ENCODE peak calls at places on chromosomes 3 and 15, in nine cellular contexts. One of them, this sample, is unnamed.

GRCh38 chr3:140505256-140505655 is 172.6 kb upstream of the TRIM42 start:
- DNase-seq in activated T-helper 1 cell treated with anti-CD3 and anti-CD28 coated beads, Interleukin-2, amount 50 U/mL, for 16 hours: no peak
- DNase-seq in neural crest cell: peak
- DNase-seq in renal cortical epithelial cell: peak
- DNase-seq in mammary epithelial cell: peak
- DNase-seq in HT-29: no peak
- DNase-seq in stimulated activated CD8-positive, alpha-beta memory T cell treated with anti-CD3 and anti-CD28 coated beads, Interleukin-2, amount 100 ng/mL, for 48 hours: no peak
- DNase-seq in CD8-positive, alpha-beta memory T cell: no peak
- DNase-seq in WERI-Rb-1: no peak
- DNase-seq in this sample: no peak

GRCh38 chr3:178341636-178342035 is 194.6 kb upstream of the KCNMB2 start:
- DNase-seq in activated T-helper 1 cell treated with anti-CD3 and anti-CD28 coated beads, Interleukin-2, amount 50 U/mL, for 16 hours: no peak
- DNase-seq in neural crest cell: no peak
- DNase-seq in renal cortical epithelial cell: no peak
- DNase-seq in mammary epithelial cell: no peak
- DNase-seq in HT-29: no peak
- DNase-seq in stimulated activated CD8-positive, alpha-beta memory T cell treated with anti-CD3 and anti-CD28 coated beads, Interleukin-2, amount 100 ng/mL, for 48 hours: no peak
- DNase-seq in CD8-positive, alpha-beta memory T cell: no peak
- DNase-seq in WERI-Rb-1: no peak
- DNase-seq in this sample: no peak

GRCh38 chr15:29571728-29572454 is 250.4 kb downstream of the TJP1 start:
- DNase-seq in activated T-helper 1 cell treated with anti-CD3 and anti-CD28 coated beads, Interleukin-2, amount 50 U/mL, for 16 hours: no peak
- DNase-seq in neural crest cell: peak
- DNase-seq in renal cortical epithelial cell: peak
- DNase-seq in mammary epithelial cell: no peak
- DNase-seq in HT-29: peak
- DNase-seq in stimulated activated CD8-positive, alpha-beta memory T cell treated with anti-CD3 and anti-CD28 coated beads, Interleukin-2, amount 100 ng/mL, for 48 hours: no peak
- DNase-seq in CD8-positive, alpha-beta memory T cell: no peak
- DNase-seq in WERI-Rb-1: no peak
- DNase-seq in this sample: peak

GRCh38 chr3:134364061-134364935 is 9.9 kb downstream of the AMOTL2 start:
- DNase-seq in activated T-helper 1 cell treated with anti-CD3 and anti-CD28 coated beads, Interleukin-2, amount 50 U/mL, for 16 hours: no peak
- DNase-seq in neural crest cell: peak
- DNase-seq in renal cortical epithelial cell: peak
- DNase-seq in mammary epithelial cell: peak
- DNase-seq in HT-29: peak
- DNase-seq in stimulated activated CD8-positive, alpha-beta memory T cell treated with anti-CD3 and anti-CD28 coated beads, Interleukin-2, amount 100 ng/mL, for 48 hours: no peak
- DNase-seq in CD8-positive, alpha-beta memory T cell: peak
- DNase-seq in WERI-Rb-1: peak
- DNase-seq in this sample: peak

GRCh38 chr3:49015765-49016164 is 2.6 kb downstream of the DALRD3 start:
- DNase-seq in activated T-helper 1 cell treated with anti-CD3 and anti-CD28 coated beads, Interleukin-2, amount 50 U/mL, for 16 hours: no peak
- DNase-seq in neural crest cell: no peak
- DNase-seq in renal cortical epithelial cell: no peak
- DNase-seq in mammary epithelial cell: no peak
- DNase-seq in HT-29: no peak
- DNase-seq in stimulated activated CD8-positive, alpha-beta memory T cell treated with anti-CD3 and anti-CD28 coated beads, Interleukin-2, amount 100 ng/mL, for 48 hours: no peak
- DNase-seq in CD8-positive, alpha-beta memory T cell: no peak
- DNase-seq in WERI-Rb-1: no peak
- DNase-seq in this sample: no peak

GRCh38 chr3:119376758-119377157 is 82.6 kb downstream of the ARHGAP31 start:
- DNase-seq in activated T-helper 1 cell treated with anti-CD3 and anti-CD28 coated beads, Interleukin-2, amount 50 U/mL, for 16 hours: no peak
- DNase-seq in neural crest cell: no peak
- DNase-seq in renal cortical epithelial cell: no peak
- DNase-seq in mammary epithelial cell: no peak
- DNase-seq in HT-29: no peak
- DNase-seq in stimulated activated CD8-positive, alpha-beta memory T cell treated with anti-CD3 and anti-CD28 coated beads, Interleukin-2, amount 100 ng/mL, for 48 hours: no peak
- DNase-seq in CD8-positive, alpha-beta memory T cell: no peak
- DNase-seq in WERI-Rb-1: no peak
- DNase-seq in this sample: no peak

GRCh38 chr3:146542968-146543367 is 1.4 kb downstream of the PLSCR1 start:
- DNase-seq in activated T-helper 1 cell treated with anti-CD3 and anti-CD28 coated beads, Interleukin-2, amount 50 U/mL, for 16 hours: no peak
- DNase-seq in neural crest cell: no peak
- DNase-seq in renal cortical epithelial cell: peak
- DNase-seq in mammary epithelial cell: no peak
- DNase-seq in HT-29: no peak
- DNase-seq in stimulated activated CD8-positive, alpha-beta memory T cell treated with anti-CD3 and anti-CD28 coated beads, Interleukin-2, amount 100 ng/mL, for 48 hours: no peak
- DNase-seq in CD8-positive, alpha-beta memory T cell: no peak
- DNase-seq in WERI-Rb-1: no peak
- DNase-seq in this sample: no peak

GRCh38 chr15:100101389-100102089 is 240.2 kb downstream of the ADAMTS17 start:
- DNase-seq in activated T-helper 1 cell treated with anti-CD3 and anti-CD28 coated beads, Interleukin-2, amount 50 U/mL, for 16 hours: no peak
- DNase-seq in neural crest cell: no peak
- DNase-seq in renal cortical epithelial cell: no peak
- DNase-seq in mammary epithelial cell: no peak
- DNase-seq in HT-29: no peak
- DNase-seq in stimulated activated CD8-positive, alpha-beta memory T cell treated with anti-CD3 and anti-CD28 coated beads, Interleukin-2, amount 100 ng/mL, for 48 hours: no peak
- DNase-seq in CD8-positive, alpha-beta memory T cell: no peak
- DNase-seq in WERI-Rb-1: no peak
- DNase-seq in this sample: no peak

GRCh38 chr3:150875548-150875947 is 29.7 kb downstream of the MINDY4B start:
- DNase-seq in activated T-helper 1 cell treated with anti-CD3 and anti-CD28 coated beads, Interleukin-2, amount 50 U/mL, for 16 hours: no peak
- DNase-seq in neural crest cell: no peak
- DNase-seq in renal cortical epithelial cell: no peak
- DNase-seq in mammary epithelial cell: no peak
- DNase-seq in HT-29: no peak
- DNase-seq in stimulated activated CD8-positive, alpha-beta memory T cell treated with anti-CD3 and anti-CD28 coated beads, Interleukin-2, amount 100 ng/mL, for 48 hours: no peak
- DNase-seq in CD8-positive, alpha-beta memory T cell: no peak
- DNase-seq in WERI-Rb-1: no peak
- DNase-seq in this sample: no peak

GRCh38 chr15:50148362-50148963 is 29.4 kb upstream of the ATP8B4 start:
- DNase-seq in activated T-helper 1 cell treated with anti-CD3 and anti-CD28 coated beads, Interleukin-2, amount 50 U/mL, for 16 hours: no peak
- DNase-seq in neural crest cell: peak
- DNase-seq in renal cortical epithelial cell: peak
- DNase-seq in mammary epithelial cell: peak
- DNase-seq in HT-29: peak
- DNase-seq in stimulated activated CD8-positive, alpha-beta memory T cell treated with anti-CD3 and anti-CD28 coated beads, Interleukin-2, amount 100 ng/mL, for 48 hours: no peak
- DNase-seq in CD8-positive, alpha-beta memory T cell: no peak
- DNase-seq in WERI-Rb-1: peak
- DNase-seq in this sample: peak

GRCh38 chr3:81419196-81419595 is 342.2 kb downstream of the GBE1 start:
- DNase-seq in activated T-helper 1 cell treated with anti-CD3 and anti-CD28 coated beads, Interleukin-2, amount 50 U/mL, for 16 hours: no peak
- DNase-seq in neural crest cell: no peak
- DNase-seq in renal cortical epithelial cell: peak
- DNase-seq in mammary epithelial cell: no peak
- DNase-seq in HT-29: no peak
- DNase-seq in stimulated activated CD8-positive, alpha-beta memory T cell treated with anti-CD3 and anti-CD28 coated beads, Interleukin-2, amount 100 ng/mL, for 48 hours: no peak
- DNase-seq in CD8-positive, alpha-beta memory T cell: no peak
- DNase-seq in WERI-Rb-1: no peak
- DNase-seq in this sample: no peak

GRCh38 chr3:8822141-8822540 is 52.7 kb upstream of the OXTR start:
- DNase-seq in activated T-helper 1 cell treated with anti-CD3 and anti-CD28 coated beads, Interleukin-2, amount 50 U/mL, for 16 hours: no peak
- DNase-seq in neural crest cell: no peak
- DNase-seq in renal cortical epithelial cell: peak
- DNase-seq in mammary epithelial cell: peak
- DNase-seq in HT-29: no peak
- DNase-seq in stimulated activated CD8-positive, alpha-beta memory T cell treated with anti-CD3 and anti-CD28 coated beads, Interleukin-2, amount 100 ng/mL, for 48 hours: no peak
- DNase-seq in CD8-positive, alpha-beta memory T cell: no peak
- DNase-seq in WERI-Rb-1: no peak
- DNase-seq in this sample: no peak

GRCh38 chr3:167884481-167884880 is 149.0 kb downstream of the SERPINI1 start:
- DNase-seq in activated T-helper 1 cell treated with anti-CD3 and anti-CD28 coated beads, Interleukin-2, amount 50 U/mL, for 16 hours: no peak
- DNase-seq in neural crest cell: no peak
- DNase-seq in renal cortical epithelial cell: no peak
- DNase-seq in mammary epithelial cell: no peak
- DNase-seq in HT-29: no peak
- DNase-seq in stimulated activated CD8-positive, alpha-beta memory T cell treated with anti-CD3 and anti-CD28 coated beads, Interleukin-2, amount 100 ng/mL, for 48 hours: no peak
- DNase-seq in CD8-positive, alpha-beta memory T cell: no peak
- DNase-seq in WERI-Rb-1: no peak
- DNase-seq in this sample: no peak

GRCh38 chr3:183497313-183497712 is 58.2 kb downstream of the KLHL6 start:
- DNase-seq in activated T-helper 1 cell treated with anti-CD3 and anti-CD28 coated beads, Interleukin-2, amount 50 U/mL, for 16 hours: no peak
- DNase-seq in neural crest cell: no peak
- DNase-seq in renal cortical epithelial cell: no peak
- DNase-seq in mammary epithelial cell: no peak
- DNase-seq in HT-29: no peak
- DNase-seq in stimulated activated CD8-positive, alpha-beta memory T cell treated with anti-CD3 and anti-CD28 coated beads, Interleukin-2, amount 100 ng/mL, for 48 hours: no peak
- DNase-seq in CD8-positive, alpha-beta memory T cell: no peak
- DNase-seq in WERI-Rb-1: no peak
- DNase-seq in this sample: no peak

GRCh38 chr15:70140543-70141375 is 43.0 kb upstream of the TLE3 start:
- DNase-seq in activated T-helper 1 cell treated with anti-CD3 and anti-CD28 coated beads, Interleukin-2, amount 50 U/mL, for 16 hours: no peak
- DNase-seq in neural crest cell: no peak
- DNase-seq in renal cortical epithelial cell: peak
- DNase-seq in mammary epithelial cell: peak
- DNase-seq in HT-29: no peak
- DNase-seq in stimulated activated CD8-positive, alpha-beta memory T cell treated with anti-CD3 and anti-CD28 coated beads, Interleukin-2, amount 100 ng/mL, for 48 hours: no peak
- DNase-seq in CD8-positive, alpha-beta memory T cell: peak
- DNase-seq in WERI-Rb-1: no peak
- DNase-seq in this sample: no peak

GRCh38 chr15:42796955-42797779 is 60.2 kb upstream of the CDAN1 start:
- DNase-seq in activated T-helper 1 cell treated with anti-CD3 and anti-CD28 coated beads, Interleukin-2, amount 50 U/mL, for 16 hours: no peak
- DNase-seq in neural crest cell: no peak
- DNase-seq in renal cortical epithelial cell: no peak
- DNase-seq in mammary epithelial cell: no peak
- DNase-seq in HT-29: no peak
- DNase-seq in stimulated activated CD8-positive, alpha-beta memory T cell treated with anti-CD3 and anti-CD28 coated beads, Interleukin-2, amount 100 ng/mL, for 48 hours: no peak
- DNase-seq in CD8-positive, alpha-beta memory T cell: no peak
- DNase-seq in WERI-Rb-1: no peak
- DNase-seq in this sample: no peak

GRCh38 chr3:197466586-197467399 is 89.0 kb downstream of the BDH1 start:
- DNase-seq in activated T-helper 1 cell treated with anti-CD3 and anti-CD28 coated beads, Interleukin-2, amount 50 U/mL, for 16 hours: no peak
- DNase-seq in neural crest cell: no peak
- DNase-seq in renal cortical epithelial cell: peak
- DNase-seq in mammary epithelial cell: peak
- DNase-seq in HT-29: no peak
- DNase-seq in stimulated activated CD8-positive, alpha-beta memory T cell treated with anti-CD3 and anti-CD28 coated beads, Interleukin-2, amount 100 ng/mL, for 48 hours: no peak
- DNase-seq in CD8-positive, alpha-beta memory T cell: no peak
- DNase-seq in WERI-Rb-1: peak
- DNase-seq in this sample: no peak

GRCh38 chr3:188351648-188352047 is 197.7 kb downstream of the LPP start:
- DNase-seq in activated T-helper 1 cell treated with anti-CD3 and anti-CD28 coated beads, Interleukin-2, amount 50 U/mL, for 16 hours: no peak
- DNase-seq in neural crest cell: no peak
- DNase-seq in renal cortical epithelial cell: no peak
- DNase-seq in mammary epithelial cell: no peak
- DNase-seq in HT-29: no peak
- DNase-seq in stimulated activated CD8-positive, alpha-beta memory T cell treated with anti-CD3 and anti-CD28 coated beads, Interleukin-2, amount 100 ng/mL, for 48 hours: no peak
- DNase-seq in CD8-positive, alpha-beta memory T cell: no peak
- DNase-seq in WERI-Rb-1: no peak
- DNase-seq in this sample: no peak

GRCh38 chr3:72872183-72872582 is 15.7 kb upstream of the GXYLT2 start:
- DNase-seq in activated T-helper 1 cell treated with anti-CD3 and anti-CD28 coated beads, Interleukin-2, amount 50 U/mL, for 16 hours: no peak
- DNase-seq in neural crest cell: no peak
- DNase-seq in renal cortical epithelial cell: no peak
- DNase-seq in mammary epithelial cell: no peak
- DNase-seq in HT-29: no peak
- DNase-seq in stimulated activated CD8-positive, alpha-beta memory T cell treated with anti-CD3 and anti-CD28 coated beads, Interleukin-2, amount 100 ng/mL, for 48 hours: no peak
- DNase-seq in CD8-positive, alpha-beta memory T cell: no peak
- DNase-seq in WERI-Rb-1: no peak
- DNase-seq in this sample: no peak

GRCh38 chr15:84715442-84716035 is 400 bp downstream of the SEC11A start:
- DNase-seq in activated T-helper 1 cell treated with anti-CD3 and anti-CD28 coated beads, Interleukin-2, amount 50 U/mL, for 16 hours: peak
- DNase-seq in neural crest cell: peak
- DNase-seq in renal cortical epithelial cell: no peak
- DNase-seq in mammary epithelial cell: peak
- DNase-seq in HT-29: peak
- DNase-seq in stimulated activated CD8-positive, alpha-beta memory T cell treated with anti-CD3 and anti-CD28 coated beads, Interleukin-2, amount 100 ng/mL, for 48 hours: peak
- DNase-seq in CD8-positive, alpha-beta memory T cell: no peak
- DNase-seq in WERI-Rb-1: peak
- DNase-seq in this sample: peak

GRCh38 chr15:68814596-68814995 is 6.1 kb downstream of the ANP32A start:
- DNase-seq in activated T-helper 1 cell treated with anti-CD3 and anti-CD28 coated beads, Interleukin-2, amount 50 U/mL, for 16 hours: no peak
- DNase-seq in neural crest cell: no peak
- DNase-seq in renal cortical epithelial cell: no peak
- DNase-seq in mammary epithelial cell: no peak
- DNase-seq in HT-29: no peak
- DNase-seq in stimulated activated CD8-positive, alpha-beta memory T cell treated with anti-CD3 and anti-CD28 coated beads, Interleukin-2, amount 100 ng/mL, for 48 hours: no peak
- DNase-seq in CD8-positive, alpha-beta memory T cell: no peak
- DNase-seq in WERI-Rb-1: no peak
- DNase-seq in this sample: no peak

GRCh38 chr3:27681249-27681748 is 40.8 kb downstream of the EOMES start:
- DNase-seq in activated T-helper 1 cell treated with anti-CD3 and anti-CD28 coated beads, Interleukin-2, amount 50 U/mL, for 16 hours: peak
- DNase-seq in neural crest cell: peak
- DNase-seq in renal cortical epithelial cell: peak
- DNase-seq in mammary epithelial cell: peak
- DNase-seq in HT-29: peak
- DNase-seq in stimulated activated CD8-positive, alpha-beta memory T cell treated with anti-CD3 and anti-CD28 coated beads, Interleukin-2, amount 100 ng/mL, for 48 hours: no peak
- DNase-seq in CD8-positive, alpha-beta memory T cell: no peak
- DNase-seq in WERI-Rb-1: peak
- DNase-seq in this sample: no peak

GRCh38 chr3:140292684-140293083 is 357.7 kb downstream of the CLSTN2 start:
- DNase-seq in activated T-helper 1 cell treated with anti-CD3 and anti-CD28 coated beads, Interleukin-2, amount 50 U/mL, for 16 hours: no peak
- DNase-seq in neural crest cell: no peak
- DNase-seq in renal cortical epithelial cell: peak
- DNase-seq in mammary epithelial cell: peak
- DNase-seq in HT-29: no peak
- DNase-seq in stimulated activated CD8-positive, alpha-beta memory T cell treated with anti-CD3 and anti-CD28 coated beads, Interleukin-2, amount 100 ng/mL, for 48 hours: no peak
- DNase-seq in CD8-positive, alpha-beta memory T cell: no peak
- DNase-seq in WERI-Rb-1: no peak
- DNase-seq in this sample: no peak

GRCh38 chr3:50504681-50505080 is 1.2 kb upstream of the CACNA2D2 start:
- DNase-seq in activated T-helper 1 cell treated with anti-CD3 and anti-CD28 coated beads, Interleukin-2, amount 50 U/mL, for 16 hours: no peak
- DNase-seq in neural crest cell: no peak
- DNase-seq in renal cortical epithelial cell: no peak
- DNase-seq in mammary epithelial cell: no peak
- DNase-seq in HT-29: no peak
- DNase-seq in stimulated activated CD8-positive, alpha-beta memory T cell treated with anti-CD3 and anti-CD28 coated beads, Interleukin-2, amount 100 ng/mL, for 48 hours: no peak
- DNase-seq in CD8-positive, alpha-beta memory T cell: no peak
- DNase-seq in WERI-Rb-1: no peak
- DNase-seq in this sample: no peak

GRCh38 chr3:18189651-18190050 is 235.5 kb downstream of the SATB1 start:
- DNase-seq in activated T-helper 1 cell treated with anti-CD3 and anti-CD28 coated beads, Interleukin-2, amount 50 U/mL, for 16 hours: no peak
- DNase-seq in neural crest cell: no peak
- DNase-seq in renal cortical epithelial cell: peak
- DNase-seq in mammary epithelial cell: peak
- DNase-seq in HT-29: no peak
- DNase-seq in stimulated activated CD8-positive, alpha-beta memory T cell treated with anti-CD3 and anti-CD28 coated beads, Interleukin-2, amount 100 ng/mL, for 48 hours: no peak
- DNase-seq in CD8-positive, alpha-beta memory T cell: no peak
- DNase-seq in WERI-Rb-1: no peak
- DNase-seq in this sample: no peak

GRCh38 chr15:26235148-26235769 is 372.1 kb upstream of the ATP10A start:
- DNase-seq in activated T-helper 1 cell treated with anti-CD3 and anti-CD28 coated beads, Interleukin-2, amount 50 U/mL, for 16 hours: no peak
- DNase-seq in neural crest cell: no peak
- DNase-seq in renal cortical epithelial cell: no peak
- DNase-seq in mammary epithelial cell: no peak
- DNase-seq in HT-29: no peak
- DNase-seq in stimulated activated CD8-positive, alpha-beta memory T cell treated with anti-CD3 and anti-CD28 coated beads, Interleukin-2, amount 100 ng/mL, for 48 hours: no peak
- DNase-seq in CD8-positive, alpha-beta memory T cell: no peak
- DNase-seq in WERI-Rb-1: peak
- DNase-seq in this sample: no peak

GRCh38 chr3:16512435-16513140 is 911 bp downstream of the RFTN1 start:
- DNase-seq in activated T-helper 1 cell treated with anti-CD3 and anti-CD28 coated beads, Interleukin-2, amount 50 U/mL, for 16 hours: peak
- DNase-seq in neural crest cell: no peak
- DNase-seq in renal cortical epithelial cell: no peak
- DNase-seq in mammary epithelial cell: no peak
- DNase-seq in HT-29: no peak
- DNase-seq in stimulated activated CD8-positive, alpha-beta memory T cell treated with anti-CD3 and anti-CD28 coated beads, Interleukin-2, amount 100 ng/mL, for 48 hours: peak
- DNase-seq in CD8-positive, alpha-beta memory T cell: peak
- DNase-seq in WERI-Rb-1: no peak
- DNase-seq in this sample: peak

This sample was measured in left colon.